ENCODE peak calls at places on chromosome 7, in five cellular contexts. S is HepG2, C is WTC11, O is GM12878, K is H1. R is an unnamed sample.
A peak's percentile ranks its signal among the peaks of the same experiment; 100 is the strongest.

GRCh38 chr7:95190515-95190914 is 133.8 kb downstream of the PON1 start:
- DNase-seq in K (no peak), C (peak; percentile 13), O (no peak), S (peak; percentile 18), R (peak; percentile 34)

GRCh38 chr7:40882071-40882658 is 747.4 kb downstream of the SUGCT start:
- DNase-seq in K (no peak), O (no peak), S (no peak), C (no peak), R (no peak)

GRCh38 chr7:101868191-101868950 is 50.9 kb downstream of the CUX1 start:
- DNase-seq in O (no peak), K (no peak), S (no peak), C (no peak), R (no peak)

GRCh38 chr7:1252543-1253090 is 19.9 kb downstream of the UNCX start:
- DNase-seq in K (no peak), C (no peak), S (no peak), O (no peak), R (no peak)

GRCh38 chr7:86558680-86559079 is 85.0 kb upstream of the GRM3 start:
- DNase-seq in O (no peak), S (no peak), C (no peak), K (no peak), R (no peak)

GRCh38 chr7:101018271-101019167 is 1.4 kb upstream of the MUC17 start:
- DNase-seq in O (no peak), C (peak; percentile 56), S (no peak), K (no peak), R (peak; percentile 80)

GRCh38 chr7:49137978-49138377 is 213.6 kb downstream of the CDC14C start:
- DNase-seq in K (no peak), O (no peak), S (no peak), C (no peak), R (no peak)

GRCh38 chr7:26061340-26062239 is 90.4 kb upstream of the NFE2L3 start:
- DNase-seq in S (peak; percentile 62), K (peak; percentile 53), C (peak; percentile 88), O (peak; percentile 37), R (peak; percentile 95)

GRCh38 chr7:35725280-35725680 is 30.3 kb upstream of the HERPUD2 start:
- DNase-seq in S (peak; percentile 30), O (peak; percentile 93), C (no peak), K (no peak), R (peak; percentile 27)

GRCh38 chr7:1853619-1854520 is 183.8 kb downstream of the ELFN1 start:
- DNase-seq in O (no peak), K (no peak), C (peak; percentile 11), S (no peak), R (no peak)

GRCh38 chr7:155867280-155867679 is 55.0 kb upstream of the SHH start:
- DNase-seq in C (no peak), O (no peak), K (no peak), S (no peak), R (no peak)

GRCh38 chr7:70486977-70487376 is 645.0 kb upstream of the GALNT17 start:
- DNase-seq in K (no peak), C (no peak), O (no peak), S (no peak), R (no peak)

GRCh38 chr7:10793995-10794780 is 179.5 kb upstream of the PHF14 start:
- DNase-seq in S (no peak), O (no peak), C (no peak), K (no peak), R (no peak)

GRCh38 chr7:123537026-123537642 is 2.7 kb upstream of the IQUB start:
- DNase-seq in S (peak; percentile 13), C (no peak), O (no peak), K (no peak), R (peak; percentile 37)

GRCh38 chr7:78111384-78111783 is 312.8 kb downstream of the PHTF2 start:
- DNase-seq in O (no peak), K (no peak), S (no peak), C (no peak), R (no peak)

GRCh38 chr7:100886936-100887185 is 2.7 kb downstream of the UFSP1 start:
- DNase-seq in K (no peak), S (no peak), O (no peak), C (no peak), R (no peak)

GRCh38 chr7:6628045-6628444 is 9.1 kb upstream of the ZNF316 start:
- DNase-seq in K (no peak), O (no peak), C (no peak), S (no peak), R (no peak)

GRCh38 chr7:101138149-101138870 is 11.4 kb downstream of the SERPINE1 start:
- DNase-seq in K (no peak), O (peak; percentile 79), S (peak; percentile 90), C (peak; percentile 62), R (peak; percentile 78)

GRCh38 chr7:604038-604883 is 84.6 kb upstream of the PDGFA start:
- DNase-seq in K (no peak), C (no peak), O (peak; percentile 71), S (no peak), R (no peak)

GRCh38 chr7:64574481-64575159 is 11.7 kb upstream of the ZNF680 start:
- DNase-seq in S (no peak), O (no peak), K (no peak), C (peak; percentile 40), R (peak; percentile 81)

GRCh38 chr7:91280604-91281003 is 16.4 kb downstream of the FZD1 start:
- DNase-seq in O (no peak), C (no peak), S (no peak), K (no peak), R (no peak)

GRCh38 chr7:21191317-21192073 is 236.4 kb upstream of the SP4 start:
- DNase-seq in S (no peak), C (no peak), O (no peak), K (no peak), R (no peak)

GRCh38 chr7:135273581-135273980 is 39.9 kb downstream of the STRA8 start:
- DNase-seq in O (no peak), K (no peak), S (no peak), C (no peak), R (no peak)

GRCh38 chr7:64559206-64559605 is 3.7 kb downstream of the ZNF680 start:
- DNase-seq in K (no peak), S (no peak), O (no peak), C (no peak), R (no peak)

GRCh38 chr7:80618105-80618504 is 20.3 kb upstream of the CD36 start:
- DNase-seq in K (no peak), O (no peak), C (no peak), S (no peak), R (no peak)

DNA sequence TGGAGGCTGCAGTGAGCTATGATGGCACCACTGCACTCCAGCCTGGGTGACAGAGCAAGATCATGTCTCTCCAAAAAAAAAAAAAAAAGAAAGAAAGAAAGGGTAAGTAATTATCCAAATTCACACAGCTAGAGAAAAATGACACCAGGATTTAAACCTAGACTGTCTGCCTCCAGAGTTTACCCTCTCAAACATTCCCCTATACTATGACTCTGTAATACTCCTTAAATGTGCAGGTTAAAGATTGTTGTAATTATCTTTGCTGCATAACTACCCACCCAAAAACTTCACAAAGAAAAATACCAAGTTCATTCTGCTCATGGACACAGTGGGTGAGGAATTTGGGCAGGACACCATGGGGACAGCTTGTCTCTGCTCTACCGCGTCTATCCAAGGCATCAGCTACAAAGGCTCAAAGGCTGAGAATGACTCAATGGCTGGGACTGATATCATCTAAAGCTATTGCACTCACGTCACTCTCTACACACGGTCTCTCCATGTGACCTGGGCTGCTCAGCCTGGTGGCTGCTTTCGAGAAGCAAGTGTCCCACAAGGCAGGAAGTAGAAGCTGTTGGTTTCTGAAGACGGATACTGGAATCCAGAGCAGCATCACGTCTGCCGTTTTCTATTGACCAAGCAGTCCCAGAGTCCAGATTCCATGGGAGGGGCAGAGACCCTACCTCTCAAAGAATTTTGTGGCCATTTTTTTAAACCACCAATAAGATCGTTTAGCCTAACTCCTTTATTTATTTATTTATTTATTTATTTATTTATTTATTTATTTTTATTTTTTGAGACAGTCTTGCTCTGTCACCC is 185.7 kb upstream of the AUTS2 start:
- DNase-seq in S (peak; percentile 18), K (no peak), O (no peak), C (no peak), R (no peak)
- TF ChIP-seq CREB1 in S (no peak), K (no peak), O (peak; percentile 72), C (no peak), R (no peak)

DNA sequence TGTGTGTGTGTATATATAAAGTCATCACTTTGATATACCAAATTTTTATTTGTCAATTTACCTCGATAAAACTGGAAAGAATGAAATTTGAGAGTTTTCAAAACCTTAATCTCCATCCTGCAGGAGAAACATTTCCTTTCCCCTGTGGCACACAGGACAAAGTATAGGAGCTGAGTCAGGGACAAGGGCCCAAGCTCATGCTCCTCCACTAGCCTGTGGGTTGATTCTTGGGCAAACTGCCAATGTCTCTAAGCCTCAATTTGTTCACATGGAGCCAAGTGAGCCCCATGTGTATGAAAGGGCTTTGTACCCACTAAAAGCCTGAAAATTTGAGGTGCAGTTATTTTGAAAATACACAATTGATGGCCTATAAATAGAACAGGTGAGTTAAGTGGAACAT is 60.3 kb upstream of the IL6 start:
- DNase-seq in O (no peak), C (no peak), K (no peak), S (no peak), R (no peak)
- TF ChIP-seq CREB1 in O (no peak), C (no peak), K (no peak), S (no peak), R (no peak)

DNA sequence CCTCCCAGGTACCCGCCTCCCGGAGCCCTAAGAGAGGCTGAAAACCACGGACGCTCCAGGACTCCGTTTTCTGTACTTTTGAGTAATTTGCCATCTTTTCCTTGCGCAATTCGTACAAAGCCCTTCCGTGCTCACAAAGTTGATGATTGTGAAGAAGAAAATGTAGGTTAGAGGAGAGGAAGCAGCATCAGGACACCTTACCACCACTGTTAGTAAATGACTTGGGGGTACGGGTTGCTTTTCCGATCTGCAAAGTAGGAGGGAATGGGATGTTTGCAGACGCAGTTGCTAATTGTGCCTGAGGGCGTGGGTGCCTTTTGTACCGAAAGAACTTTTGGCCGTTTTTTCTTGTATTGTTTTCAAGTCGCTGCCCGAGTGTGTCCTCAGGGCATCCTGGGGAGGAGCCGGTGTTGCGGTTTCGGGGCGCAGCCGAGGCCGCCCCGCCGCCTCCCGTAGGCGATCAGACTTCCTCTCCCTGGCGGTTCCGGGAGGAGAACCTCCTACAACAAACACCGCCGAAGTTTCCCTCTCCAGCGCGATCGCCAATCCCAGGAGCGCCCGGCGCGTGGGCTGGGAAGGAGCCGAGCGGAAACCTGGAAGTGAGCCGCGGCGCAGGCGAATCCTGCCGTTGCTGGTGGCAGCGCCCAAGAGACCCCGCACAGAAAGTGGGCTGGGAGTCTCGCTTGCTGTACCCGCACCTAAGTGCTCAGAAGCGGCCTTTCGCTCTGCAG is 985 bp downstream of the PRR15 start:
- DNase-seq in S (peak; percentile 50), K (no peak), O (no peak), C (peak; percentile 53), R (peak; percentile 66)
- TF ChIP-seq CREB1 in S (no peak), K (no peak), O (no peak), C (no peak), R (no peak)

GRCh38 chr7:44145419-44145968 is 4.4 kb upstream of the MYL7 start:
- DNase-seq in C (peak; percentile 65), K (no peak), O (no peak), S (no peak), R (peak; percentile 75)
- TF ChIP-seq CREB1 in C (peak; percentile 98), K (peak; percentile 84), O (no peak), S (no peak), R (peak; percentile 82)

R was measured in GM23338.